ENCODE peak calls at places on chromosomes 4 and X, in four cellular contexts. One of them, this sample, is unnamed.

GRCh38 chr4:74410272-74410671 is 34.7 kb upstream of the AREG start:
- DNase-seq in IMR-90: peak
- DNase-seq in K562: no peak
- DNase-seq in endothelial cell of umbilical vein: no peak
- DNase-seq in this sample: peak

GRCh38 chrX:55160685-55161552 is 59.2 kb upstream of the PAGE5 start:
- DNase-seq in IMR-90: peak
- DNase-seq in endothelial cell of umbilical vein: peak
- DNase-seq in K562: peak
- DNase-seq in this sample: peak

GRCh38 chr4:121050251-121050650 is 22.1 kb downstream of the NDNF start:
- DNase-seq in endothelial cell of umbilical vein: peak
- DNase-seq in K562: no peak
- DNase-seq in IMR-90: no peak
- DNase-seq in this sample: no peak

GRCh38 chr4:138114434-138114833 is 127.7 kb downstream of the SLC7A11 start:
- DNase-seq in endothelial cell of umbilical vein: peak
- DNase-seq in IMR-90: peak
- DNase-seq in K562: no peak
- DNase-seq in this sample: no peak

GRCh38 chr4:6437682-6438264 is 34.6 kb downstream of the PPP2R2C start:
- DNase-seq in endothelial cell of umbilical vein: no peak
- DNase-seq in IMR-90: no peak
- DNase-seq in K562: no peak
- DNase-seq in this sample: no peak

GRCh38 chr4:6987566-6987920 is 55.6 kb upstream of the TADA2B start:
- DNase-seq in IMR-90: peak
- DNase-seq in endothelial cell of umbilical vein: no peak
- DNase-seq in K562: no peak
- DNase-seq in this sample: peak

GRCh38 chr4:18075823-18076433 is 54.4 kb upstream of the LCORL start:
- DNase-seq in K562: peak
- DNase-seq in IMR-90: peak
- DNase-seq in endothelial cell of umbilical vein: peak
- DNase-seq in this sample: peak

GRCh38 chrX:41116948-41117347 is 31.7 kb downstream of the USP9X start:
- DNase-seq in endothelial cell of umbilical vein: no peak
- DNase-seq in IMR-90: no peak
- DNase-seq in K562: peak
- DNase-seq in this sample: no peak

GRCh38 chr4:52052475-52052780 is 1.3 kb downstream of the SPATA18 start:
- DNase-seq in endothelial cell of umbilical vein: peak
- DNase-seq in IMR-90: peak
- DNase-seq in K562: no peak
- DNase-seq in this sample: peak

GRCh38 chr4:55742655-55743191 is 76.9 kb upstream of the EXOC1L start:
- DNase-seq in IMR-90: peak
- DNase-seq in endothelial cell of umbilical vein: peak
- DNase-seq in K562: peak
- DNase-seq in this sample: no peak

GRCh38 chr4:17699380-17699779 is 82.0 kb downstream of the FAM184B start:
- DNase-seq in endothelial cell of umbilical vein: no peak
- DNase-seq in K562: no peak
- DNase-seq in IMR-90: no peak
- DNase-seq in this sample: no peak

GRCh38 chrX:40964008-40964407 is 121.2 kb upstream of the USP9X start:
- DNase-seq in IMR-90: no peak
- DNase-seq in K562: no peak
- DNase-seq in endothelial cell of umbilical vein: no peak
- DNase-seq in this sample: no peak

GRCh38 chr4:52945982-52946381 is 83.9 kb downstream of the RASL11B start:
- DNase-seq in endothelial cell of umbilical vein: no peak
- DNase-seq in K562: no peak
- DNase-seq in IMR-90: no peak
- DNase-seq in this sample: no peak

GRCh38 chr4:2007804-2008670 is 737 bp downstream of the NELFA start:
- DNase-seq in IMR-90: peak
- DNase-seq in endothelial cell of umbilical vein: peak
- DNase-seq in K562: peak
- DNase-seq in this sample: peak

GRCh38 chr4:48491514-48492176 is 1.6 kb downstream of the ZAR1 start:
- DNase-seq in endothelial cell of umbilical vein: no peak
- DNase-seq in K562: no peak
- DNase-seq in IMR-90: no peak
- DNase-seq in this sample: peak

GRCh38 chr4:2251795-2252529 is 9.9 kb downstream of the MXD4 start:
- DNase-seq in K562: no peak
- DNase-seq in endothelial cell of umbilical vein: no peak
- DNase-seq in IMR-90: no peak
- DNase-seq in this sample: no peak

GRCh38 chrX:316351-317325 is 2.0 kb downstream of the GTPBP6 start:
- DNase-seq in K562: no peak
- DNase-seq in IMR-90: no peak
- DNase-seq in endothelial cell of umbilical vein: no peak
- DNase-seq in this sample: no peak

GRCh38 chr4:154559141-154559841 is 3.5 kb upstream of the FGB start:
- DNase-seq in K562: peak
- DNase-seq in endothelial cell of umbilical vein: peak
- DNase-seq in IMR-90: peak
- DNase-seq in this sample: peak

GRCh38 chr4:47413515-47413914 is 50.0 kb downstream of the COMMD8 start:
- DNase-seq in endothelial cell of umbilical vein: no peak
- DNase-seq in K562: no peak
- DNase-seq in IMR-90: no peak
- DNase-seq in this sample: no peak

GRCh38 chrX:101452051-101452450 is 33.2 kb upstream of the ARMCX4 start:
- DNase-seq in endothelial cell of umbilical vein: peak
- DNase-seq in IMR-90: no peak
- DNase-seq in K562: no peak
- DNase-seq in this sample: no peak

GRCh38 chr4:41369680-41370079 is 113.0 kb downstream of the UCHL1 start:
- DNase-seq in IMR-90: no peak
- DNase-seq in K562: no peak
- DNase-seq in endothelial cell of umbilical vein: peak
- DNase-seq in this sample: no peak

GRCh38 chrX:45598841-45599240 is 398.2 kb upstream of the DIPK2B start:
- DNase-seq in endothelial cell of umbilical vein: no peak
- DNase-seq in IMR-90: peak
- DNase-seq in K562: no peak
- DNase-seq in this sample: no peak

GRCh38 chr4:41590591-41590990 is 52.6 kb downstream of the LIMCH1 start:
- DNase-seq in IMR-90: no peak
- DNase-seq in endothelial cell of umbilical vein: peak
- DNase-seq in K562: no peak
- DNase-seq in this sample: no peak

GRCh38 chr4:99816611-99817309 is at the start of gene DAPP1:
- DNase-seq in K562: no peak
- DNase-seq in IMR-90: no peak
- DNase-seq in endothelial cell of umbilical vein: no peak
- DNase-seq in this sample: peak

GRCh38 chr4:118754890-118755289 is 69.7 kb downstream of the METTL14 start:
- DNase-seq in IMR-90: no peak
- DNase-seq in endothelial cell of umbilical vein: no peak
- DNase-seq in K562: no peak
- DNase-seq in this sample: no peak

GRCh38 chr4:74314944-74315343 is 6.7 kb downstream of the EPGN start:
- DNase-seq in endothelial cell of umbilical vein: no peak
- DNase-seq in IMR-90: no peak
- DNase-seq in K562: no peak
- DNase-seq in this sample: no peak

GRCh38 chr4:139281212-139281611 is 1.2 kb upstream of the MGARP start:
- DNase-seq in K562: no peak
- DNase-seq in IMR-90: no peak
- DNase-seq in endothelial cell of umbilical vein: peak
- DNase-seq in this sample: no peak

GRCh38 chrX:110194977-110195376 is 122.9 kb downstream of the AMMECR1 start:
- DNase-seq in IMR-90: no peak
- DNase-seq in endothelial cell of umbilical vein: no peak
- DNase-seq in K562: no peak
- DNase-seq in this sample: no peak

GRCh38 chrX:71653344-71653743 is 14.0 kb upstream of the LOC101059915 start:
- DNase-seq in IMR-90: no peak
- DNase-seq in K562: no peak
- DNase-seq in endothelial cell of umbilical vein: no peak
- DNase-seq in this sample: no peak

GRCh38 chrX:71652405-71652804 is 14.9 kb upstream of the LOC101059915 start:
- DNase-seq in IMR-90: peak
- DNase-seq in endothelial cell of umbilical vein: peak
- DNase-seq in K562: peak
- DNase-seq in this sample: peak

GRCh38 chrX:71650333-71650969 is 16.9 kb upstream of the LOC101059915 start:
- DNase-seq in IMR-90: no peak
- DNase-seq in K562: no peak
- DNase-seq in endothelial cell of umbilical vein: peak
- DNase-seq in this sample: no peak
- H3K9ac ChIP-seq in IMR-90: no peak
- H3K9ac ChIP-seq in K562: no peak
- H3K9ac ChIP-seq in endothelial cell of umbilical vein: no peak
- H3K9ac ChIP-seq in this sample: no peak

DNA sequence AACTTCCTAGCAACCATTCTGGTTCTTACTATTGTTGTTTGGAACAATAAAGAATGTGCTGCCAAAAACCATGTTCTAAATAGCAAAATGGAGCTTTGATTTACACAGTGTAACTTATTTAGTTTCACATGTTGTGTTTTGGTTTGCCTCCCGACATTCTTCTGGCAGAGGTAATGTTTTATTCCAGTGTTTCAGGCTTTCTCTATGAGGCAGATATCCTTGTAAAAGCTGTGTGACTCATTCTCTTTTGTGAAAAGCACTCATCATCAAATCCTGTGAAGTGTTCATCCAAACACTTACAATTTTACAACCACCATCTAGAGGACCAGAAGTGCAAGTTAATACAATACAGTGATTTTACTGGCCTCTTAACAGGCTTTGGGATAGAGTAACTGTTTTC is 219.0 kb upstream of the GIMD1 start:
- DNase-seq in IMR-90: peak
- DNase-seq in endothelial cell of umbilical vein: peak
- DNase-seq in K562: no peak
- DNase-seq in this sample: no peak
- H3K4me2 ChIP-seq in IMR-90: peak
- H3K4me2 ChIP-seq in endothelial cell of umbilical vein: peak
- H3K4me2 ChIP-seq in K562: no peak
- H3K4me2 ChIP-seq in this sample: no peak

DNA sequence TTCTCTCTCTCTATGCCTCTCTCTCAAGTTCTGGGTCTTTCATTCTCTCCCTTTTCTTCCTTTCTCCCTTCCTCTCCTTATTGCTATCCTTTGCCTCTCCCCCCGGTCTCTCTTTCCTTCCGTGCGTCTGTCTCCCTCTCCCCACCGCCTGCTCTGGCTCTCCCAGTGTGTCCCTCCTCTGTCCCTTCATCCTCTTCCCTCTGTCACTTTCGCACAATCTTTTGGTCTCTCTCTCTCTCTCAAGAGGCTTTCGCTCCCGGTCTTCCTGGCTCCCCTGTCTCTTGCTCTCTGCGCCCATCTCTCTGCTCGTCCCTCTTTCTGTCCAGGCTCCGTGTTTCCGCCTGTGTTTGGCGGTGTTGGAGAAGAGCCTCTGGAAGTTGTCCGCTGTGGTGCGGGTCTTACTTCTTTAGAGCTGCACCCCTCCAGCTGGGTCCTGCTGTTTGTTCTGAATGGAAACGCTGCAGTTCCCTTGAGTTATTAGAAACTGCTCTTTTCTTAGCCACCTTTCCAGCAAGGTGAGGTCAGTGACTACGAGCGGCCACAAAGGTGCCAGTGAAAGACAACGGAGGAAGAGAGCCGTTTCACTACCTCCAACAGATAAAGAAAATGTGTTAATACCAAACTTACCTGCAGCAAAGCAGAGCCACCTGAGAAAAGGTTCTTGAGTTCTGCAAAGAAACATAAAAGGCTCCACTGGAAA is 1.1 kb downstream of the BMPR1B start:
- DNase-seq in endothelial cell of umbilical vein: peak
- DNase-seq in IMR-90: no peak
- DNase-seq in K562: no peak
- DNase-seq in this sample: peak
- H3K9ac ChIP-seq in endothelial cell of umbilical vein: peak
- H3K9ac ChIP-seq in IMR-90: no peak
- H3K9ac ChIP-seq in K562: no peak
- H3K9ac ChIP-seq in this sample: peak

GRCh38 chr4:156906325-156906724 is 65.3 kb downstream of the PDGFC start:
- DNase-seq in IMR-90: no peak
- DNase-seq in K562: no peak
- DNase-seq in endothelial cell of umbilical vein: peak
- DNase-seq in this sample: no peak
- H3K4me2 ChIP-seq in IMR-90: no peak
- H3K4me2 ChIP-seq in K562: no peak
- H3K4me2 ChIP-seq in endothelial cell of umbilical vein: no peak
- H3K4me2 ChIP-seq in this sample: no peak

DNA sequence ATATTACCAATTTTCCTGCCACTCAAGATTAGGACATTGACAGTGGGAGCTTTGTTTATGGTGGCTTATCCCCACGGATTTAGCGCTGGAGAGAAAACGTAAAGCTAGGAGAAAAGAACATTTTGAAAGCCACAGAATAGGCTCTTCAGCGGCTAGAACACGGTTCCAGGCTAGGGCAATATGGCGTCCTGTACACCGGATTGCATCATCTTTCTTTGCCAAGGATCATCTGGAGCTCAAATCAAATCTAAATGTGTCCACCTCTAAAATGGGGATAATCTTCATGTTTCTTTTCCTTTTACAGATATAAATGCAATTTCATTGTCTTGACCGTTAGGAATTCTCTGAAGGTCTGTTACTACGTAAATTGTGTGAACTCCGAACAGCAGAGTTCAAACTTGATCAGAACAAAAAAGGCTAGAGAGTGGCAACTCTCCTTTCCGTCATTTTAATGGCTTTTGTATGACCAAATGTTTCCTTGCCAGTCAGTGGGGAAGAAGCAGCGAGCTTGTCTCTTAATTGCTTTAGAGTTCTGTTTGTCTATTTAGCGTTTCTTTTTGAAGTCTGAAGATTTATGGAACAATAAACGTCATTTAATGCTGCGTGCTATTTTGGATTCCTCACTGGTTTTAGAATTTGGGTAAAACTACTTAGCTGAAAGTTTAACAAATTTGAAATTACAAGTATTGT is 2.6 kb upstream of the WWC2 start:
- DNase-seq in K562: no peak
- DNase-seq in IMR-90: no peak
- DNase-seq in endothelial cell of umbilical vein: no peak
- DNase-seq in this sample: no peak
- H3K9ac ChIP-seq in K562: no peak
- H3K9ac ChIP-seq in IMR-90: no peak
- H3K9ac ChIP-seq in endothelial cell of umbilical vein: no peak
- H3K9ac ChIP-seq in this sample: peak

GRCh38 chr4:177250056-177250696 is 59.5 kb upstream of the NEIL3 start:
- DNase-seq in IMR-90: peak
- DNase-seq in K562: peak
- DNase-seq in endothelial cell of umbilical vein: peak
- DNase-seq in this sample: peak

GRCh38 chr4:177251237-177251636 is 58.4 kb upstream of the NEIL3 start:
- DNase-seq in K562: no peak
- DNase-seq in endothelial cell of umbilical vein: no peak
- DNase-seq in IMR-90: no peak
- DNase-seq in this sample: no peak

GRCh38 chr4:177242651-177243296 is 66.9 kb upstream of the NEIL3 start:
- DNase-seq in IMR-90: peak
- DNase-seq in K562: no peak
- DNase-seq in endothelial cell of umbilical vein: no peak
- DNase-seq in this sample: no peak

GRCh38 chr4:177246636-177247584 is 62.8 kb upstream of the NEIL3 start:
- DNase-seq in IMR-90: peak
- DNase-seq in K562: no peak
- DNase-seq in endothelial cell of umbilical vein: no peak
- DNase-seq in this sample: no peak
- H3K4me2 ChIP-seq in IMR-90: peak
- H3K4me2 ChIP-seq in K562: no peak
- H3K4me2 ChIP-seq in endothelial cell of umbilical vein: no peak
- H3K4me2 ChIP-seq in this sample: no peak

This sample was measured in mesendoderm.